ENCODE peak calls at places on chromosomes 1 and 21, in four cellular contexts. N, H, T and I are unnamed samples.

GRCh38 chr1:203505526-203506189 is 11.7 kb downstream of the OPTC start:
- DNase-seq in T (no peak), H (no peak), N (no peak), I (no peak)

GRCh38 chr1:201826830-201827229 is 2.1 kb upstream of the IPO9 start:
- DNase-seq in N (peak), H (peak), T (peak), I (peak)

GRCh38 chr1:115107501-115108260 is 18.4 kb upstream of the TSPAN2 start:
- DNase-seq in T (no peak), N (peak), H (no peak), I (peak)

GRCh38 chr1:166379447-166379846 is 212.6 kb upstream of the FAM78B start:
- DNase-seq in N (no peak), T (no peak), H (no peak), I (no peak)

GRCh38 chr21:43031121-43031624 is 44.5 kb downstream of the CBS start:
- DNase-seq in N (no peak), T (no peak), H (no peak), I (no peak)

GRCh38 chr1:100734716-100735115 is 15.2 kb downstream of the VCAM1 start:
- DNase-seq in N (peak), H (no peak), T (no peak), I (peak)

GRCh38 chr1:192729500-192729899 is 79.3 kb upstream of the RGS2 start:
- DNase-seq in T (no peak), N (no peak), H (peak), I (no peak)

GRCh38 chr1:207890136-207890738 is 20.7 kb downstream of the CD34 start:
- DNase-seq in H (no peak), N (peak), T (no peak), I (peak)

GRCh38 chr1:154353460-154353904 is 28.2 kb downstream of the ATP8B2 start:
- DNase-seq in T (peak), N (peak), H (peak), I (peak)

GRCh38 chr1:108079550-108079949 is 114.6 kb upstream of the VAV3 start:
- DNase-seq in T (no peak), H (no peak), N (no peak), I (no peak)

GRCh38 chr1:116008651-116009380 is 32.5 kb downstream of the SLC22A15 start:
- DNase-seq in N (no peak), H (no peak), T (no peak), I (no peak)

GRCh38 chr1:226027861-226028260 is 28.7 kb upstream of the SDE2 start:
- DNase-seq in T (no peak), N (no peak), H (no peak), I (no peak)

GRCh38 chr1:225851810-225852209 is 30.4 kb downstream of the TMEM63A start:
- DNase-seq in T (no peak), N (no peak), H (no peak), I (no peak)

GRCh38 chr1:185670187-185670627 is 64.0 kb upstream of the HMCN1 start:
- DNase-seq in H (peak), T (peak), N (peak), I (peak)

GRCh38 chr1:15693371-15693770 is 9.3 kb downstream of the PLEKHM2 start:
- DNase-seq in N (no peak), H (no peak), T (no peak), I (no peak)

GRCh38 chr1:115300087-115300856 is 37.8 kb downstream of the NGF start:
- DNase-seq in N (peak), T (peak), H (no peak), I (peak)

GRCh38 chr1:21573971-21574458 is 64.8 kb downstream of the ALPL start:
- DNase-seq in N (peak), T (peak), H (peak), I (peak)

GRCh38 chr1:4710592-4711190 is 56.3 kb downstream of the AJAP1 start:
- DNase-seq in N (no peak), H (peak), T (peak), I (no peak)

GRCh38 chr1:201096977-201097856 is 15.0 kb downstream of the CACNA1S start:
- DNase-seq in T (no peak), H (no peak), N (no peak), I (no peak)

GRCh38 chr1:5992034-5992813 is at the start of gene NPHP4:
- DNase-seq in H (peak), N (peak), T (peak), I (peak)

GRCh38 chr21:34091607-34092006 is 18.2 kb downstream of the MRPS6 start:
- DNase-seq in H (peak), T (no peak), N (no peak), I (no peak)

GRCh38 chr1:201282931-201283829 is at the start of gene PKP1:
- DNase-seq in N (no peak), T (peak), H (peak), I (no peak)

GRCh38 chr1:35882945-35883680 is at the start of gene AGO1:
- DNase-seq in H (peak), N (peak), T (peak), I (peak)

GRCh38 chr1:86757272-86757984 is 53.1 kb downstream of the SH3GLB1 start:
- DNase-seq in N (peak), T (no peak), H (no peak), I (peak)